ENCODE peak calls at places on chromosome X, in ten cellular contexts. One of them, this sample, is unnamed.

GRCh38 chrX:1403228-1403627 is 11.3 kb upstream of the SLC25A6 start:
- DNase-seq in endothelial cell of umbilical vein: no peak
- DNase-seq in transverse colon: no peak
- DNase-seq in IMR-90: no peak
- DNase-seq in GM12878: no peak
- DNase-seq in adrenal gland: no peak
- DNase-seq in suprapubic skin: peak; percentile 58
- DNase-seq in tibial nerve: no peak
- DNase-seq in Peyer's patch: no peak
- DNase-seq in uterus: no peak
- DNase-seq in this sample: no peak

GRCh38 chrX:115978068-115978467 is 192.5 kb upstream of the AGTR2 start:
- DNase-seq in endothelial cell of umbilical vein: no peak
- DNase-seq in transverse colon: no peak
- DNase-seq in IMR-90: no peak
- DNase-seq in GM12878: no peak
- DNase-seq in adrenal gland: no peak
- DNase-seq in suprapubic skin: no peak
- DNase-seq in tibial nerve: no peak
- DNase-seq in Peyer's patch: no peak
- DNase-seq in uterus: no peak
- DNase-seq in this sample: no peak

GRCh38 chrX:937391-937790 is 275.1 kb downstream of the CRLF2 start:
- DNase-seq in endothelial cell of umbilical vein: no peak
- DNase-seq in transverse colon: no peak
- DNase-seq in IMR-90: no peak
- DNase-seq in GM12878: no peak
- DNase-seq in adrenal gland: no peak
- DNase-seq in suprapubic skin: no peak
- DNase-seq in tibial nerve: no peak
- DNase-seq in Peyer's patch: peak; percentile 8
- DNase-seq in uterus: no peak
- DNase-seq in this sample: no peak

GRCh38 chrX:49155900-49156837 is 6.4 kb upstream of the MAGIX start:
- DNase-seq in endothelial cell of umbilical vein: peak; percentile 81
- DNase-seq in transverse colon: peak; percentile 92
- DNase-seq in IMR-90: peak; percentile 85
- DNase-seq in GM12878: no peak
- DNase-seq in adrenal gland: peak; percentile 91
- DNase-seq in suprapubic skin: peak; percentile 92
- DNase-seq in tibial nerve: peak; percentile 79
- DNase-seq in Peyer's patch: peak; percentile 85
- DNase-seq in uterus: peak; percentile 90
- DNase-seq in this sample: peak; percentile 49

GRCh38 chrX:109704563-109704962 is 28.5 kb downstream of the ACSL4 start:
- DNase-seq in endothelial cell of umbilical vein: no peak
- DNase-seq in transverse colon: no peak
- DNase-seq in IMR-90: no peak
- DNase-seq in GM12878: peak; percentile 27
- DNase-seq in adrenal gland: no peak
- DNase-seq in suprapubic skin: no peak
- DNase-seq in tibial nerve: no peak
- DNase-seq in Peyer's patch: no peak
- DNase-seq in uterus: no peak
- DNase-seq in this sample: no peak

GRCh38 chrX:132187451-132187850 is 31.8 kb downstream of the RAP2C start:
- DNase-seq in endothelial cell of umbilical vein: peak; percentile 73
- DNase-seq in transverse colon: no peak
- DNase-seq in IMR-90: no peak
- DNase-seq in GM12878: no peak
- DNase-seq in adrenal gland: no peak
- DNase-seq in suprapubic skin: no peak
- DNase-seq in tibial nerve: no peak
- DNase-seq in Peyer's patch: no peak
- DNase-seq in uterus: no peak
- DNase-seq in this sample: no peak

GRCh38 chrX:140439455-140439854 is 65.4 kb downstream of the SOX3 start:
- DNase-seq in endothelial cell of umbilical vein: no peak
- DNase-seq in transverse colon: no peak
- DNase-seq in IMR-90: no peak
- DNase-seq in GM12878: no peak
- DNase-seq in adrenal gland: no peak
- DNase-seq in suprapubic skin: no peak
- DNase-seq in tibial nerve: no peak
- DNase-seq in Peyer's patch: no peak
- DNase-seq in uterus: no peak
- DNase-seq in this sample: no peak

GRCh38 chrX:3232262-3232950 is 114.0 kb downstream of the MXRA5 start:
- DNase-seq in endothelial cell of umbilical vein: no peak
- DNase-seq in transverse colon: no peak
- DNase-seq in IMR-90: peak; percentile 6
- DNase-seq in GM12878: no peak
- DNase-seq in adrenal gland: no peak
- DNase-seq in suprapubic skin: no peak
- DNase-seq in tibial nerve: no peak
- DNase-seq in Peyer's patch: no peak
- DNase-seq in uterus: no peak
- DNase-seq in this sample: no peak

GRCh38 chrX:65924938-65925507 is 114.9 kb downstream of the VSIG4 start:
- DNase-seq in endothelial cell of umbilical vein: no peak
- DNase-seq in transverse colon: no peak
- DNase-seq in IMR-90: no peak
- DNase-seq in GM12878: no peak
- DNase-seq in adrenal gland: no peak
- DNase-seq in suprapubic skin: no peak
- DNase-seq in tibial nerve: no peak
- DNase-seq in Peyer's patch: no peak
- DNase-seq in uterus: no peak
- DNase-seq in this sample: no peak

GRCh38 chrX:3518870-3519269 is 172.4 kb upstream of the MXRA5 start:
- DNase-seq in endothelial cell of umbilical vein: no peak
- DNase-seq in transverse colon: peak; percentile 18
- DNase-seq in IMR-90: peak; percentile 92
- DNase-seq in GM12878: no peak
- DNase-seq in adrenal gland: peak; percentile 92
- DNase-seq in suprapubic skin: peak; percentile 72
- DNase-seq in tibial nerve: no peak
- DNase-seq in Peyer's patch: peak; percentile 16
- DNase-seq in uterus: peak; percentile 12
- DNase-seq in this sample: no peak

GRCh38 chrX:154412468-154412867 is 1.1 kb downstream of the TAFAZZIN start:
- DNase-seq in endothelial cell of umbilical vein: no peak
- DNase-seq in transverse colon: peak; percentile 54
- DNase-seq in IMR-90: no peak
- DNase-seq in GM12878: no peak
- DNase-seq in adrenal gland: no peak
- DNase-seq in suprapubic skin: peak; percentile 72
- DNase-seq in tibial nerve: no peak
- DNase-seq in Peyer's patch: peak; percentile 58
- DNase-seq in uterus: peak; percentile 51
- DNase-seq in this sample: no peak

DNA sequence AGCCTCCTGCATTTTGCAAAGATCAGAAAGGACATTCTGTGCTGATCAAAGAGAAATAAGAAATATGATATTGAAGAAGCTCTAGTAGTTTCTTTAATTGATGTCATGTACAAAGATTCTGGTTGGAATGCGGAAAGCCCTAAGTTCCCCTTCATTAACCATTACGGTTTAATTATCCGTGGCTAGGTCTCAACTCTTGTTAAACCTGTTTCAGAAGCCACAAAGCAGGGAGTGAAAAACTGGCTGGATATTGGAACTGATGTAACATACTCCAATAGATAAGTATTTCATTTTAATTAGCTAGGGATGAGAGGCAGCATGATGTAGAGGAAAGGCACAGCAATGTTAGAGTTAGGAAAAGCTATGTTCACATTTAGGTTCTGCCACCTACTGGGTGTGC is 55.7 kb downstream of the SPANXN3 start:
- DNase-seq in endothelial cell of umbilical vein: no peak
- DNase-seq in transverse colon: no peak
- DNase-seq in IMR-90: no peak
- DNase-seq in GM12878: no peak
- DNase-seq in adrenal gland: no peak
- DNase-seq in suprapubic skin: no peak
- DNase-seq in tibial nerve: no peak
- DNase-seq in Peyer's patch: no peak
- DNase-seq in uterus: no peak
- DNase-seq in this sample: no peak
- TF ChIP-seq POLR2A in endothelial cell of umbilical vein: no peak
- TF ChIP-seq POLR2A in transverse colon: no peak
- TF ChIP-seq POLR2A in IMR-90: no peak
- TF ChIP-seq POLR2A in GM12878: no peak
- TF ChIP-seq POLR2A in adrenal gland: no peak
- TF ChIP-seq POLR2A in suprapubic skin: no peak
- TF ChIP-seq POLR2A in tibial nerve: no peak
- TF ChIP-seq POLR2A in Peyer's patch: no peak
- TF ChIP-seq POLR2A in uterus: no peak
- TF ChIP-seq POLR2A in this sample: no peak

GRCh38 chrX:16119353-16120220 is 3.8 kb upstream of the GRPR start:
- DNase-seq in endothelial cell of umbilical vein: no peak
- DNase-seq in transverse colon: no peak
- DNase-seq in IMR-90: no peak
- DNase-seq in GM12878: peak; percentile 82
- DNase-seq in adrenal gland: no peak
- DNase-seq in suprapubic skin: no peak
- DNase-seq in tibial nerve: no peak
- DNase-seq in Peyer's patch: no peak
- DNase-seq in uterus: no peak
- DNase-seq in this sample: no peak
- H3K4me3 ChIP-seq in endothelial cell of umbilical vein: no peak overlapping the region
- H3K4me3 ChIP-seq in transverse colon: no peak overlapping the region
- H3K4me3 ChIP-seq in IMR-90: no peak overlapping the region
- H3K4me3 ChIP-seq in GM12878: peak overlapping the region; percentile 20
- H3K4me3 ChIP-seq in adrenal gland: no peak overlapping the region
- H3K4me3 ChIP-seq in suprapubic skin: no peak overlapping the region
- H3K4me3 ChIP-seq in tibial nerve: no peak overlapping the region
- H3K4me3 ChIP-seq in Peyer's patch: no peak overlapping the region
- H3K4me3 ChIP-seq in uterus: no peak overlapping the region
- H3K4me3 ChIP-seq in this sample: no peak overlapping the region

GRCh38 chrX:71532753-71533425 is at the start of gene OGT:
- DNase-seq in endothelial cell of umbilical vein: peak; percentile 93
- DNase-seq in transverse colon: peak; percentile 95
- DNase-seq in IMR-90: peak; percentile 97
- DNase-seq in GM12878: peak; percentile 79
- DNase-seq in adrenal gland: peak; percentile 95
- DNase-seq in suprapubic skin: peak; percentile 97
- DNase-seq in tibial nerve: peak; percentile 91
- DNase-seq in Peyer's patch: peak; percentile 93
- DNase-seq in uterus: peak; percentile 96
- DNase-seq in this sample: peak; percentile 80

GRCh38 chrX:71533514-71533849 is 578 bp downstream of the OGT start:
- DNase-seq in endothelial cell of umbilical vein: no peak
- DNase-seq in transverse colon: no peak
- DNase-seq in IMR-90: no peak
- DNase-seq in GM12878: no peak
- DNase-seq in adrenal gland: no peak
- DNase-seq in suprapubic skin: no peak
- DNase-seq in tibial nerve: no peak
- DNase-seq in Peyer's patch: no peak
- DNase-seq in uterus: no peak
- DNase-seq in this sample: no peak

GRCh38 chrX:71532078-71532752 is 689 bp upstream of the OGT start:
- DNase-seq in endothelial cell of umbilical vein: peak; percentile 69
- DNase-seq in transverse colon: peak; percentile 41
- DNase-seq in IMR-90: peak; percentile 66
- DNase-seq in GM12878: no peak
- DNase-seq in adrenal gland: peak; percentile 20
- DNase-seq in suprapubic skin: no peak
- DNase-seq in tibial nerve: peak; percentile 5
- DNase-seq in Peyer's patch: peak; percentile 43
- DNase-seq in uterus: no peak
- DNase-seq in this sample: no peak

GRCh38 chrX:71534773-71535544 is 2.1 kb downstream of the OGT start:
- DNase-seq in endothelial cell of umbilical vein: no peak
- DNase-seq in transverse colon: no peak
- DNase-seq in IMR-90: no peak
- DNase-seq in GM12878: no peak
- DNase-seq in adrenal gland: no peak
- DNase-seq in suprapubic skin: no peak
- DNase-seq in tibial nerve: no peak
- DNase-seq in Peyer's patch: no peak
- DNase-seq in uterus: no peak
- DNase-seq in this sample: no peak

DNA sequence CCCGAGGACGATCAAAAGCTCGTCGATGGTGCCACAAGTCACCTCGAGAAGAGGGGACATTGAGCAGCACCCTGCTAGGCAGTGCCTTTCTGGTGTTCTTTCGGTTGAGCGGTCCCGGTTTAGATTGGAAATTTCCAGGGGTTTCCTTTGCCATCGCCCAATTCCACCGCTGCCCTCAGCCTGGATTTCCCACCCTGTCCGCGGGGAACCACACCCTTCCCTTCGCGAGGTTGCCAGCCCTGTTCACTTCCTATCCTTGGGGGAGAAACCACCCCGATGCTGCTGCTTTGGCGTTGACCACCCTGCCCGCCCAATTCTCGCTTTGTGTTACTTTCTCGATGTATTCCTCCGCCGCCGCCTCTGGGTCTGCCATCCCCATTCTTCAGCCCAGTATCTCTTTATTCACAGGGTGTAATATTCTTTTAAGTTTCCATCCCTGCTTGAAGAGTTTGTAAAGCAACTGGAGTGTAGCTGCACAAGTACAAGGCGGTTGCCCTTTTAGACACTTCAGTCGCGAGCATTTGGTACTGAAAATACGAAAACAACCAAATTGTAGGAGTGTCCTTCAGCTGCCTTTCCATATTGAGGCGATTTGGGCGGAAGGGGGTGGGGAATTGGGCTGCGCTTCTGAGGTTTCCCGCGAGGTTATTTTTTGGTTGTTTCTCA is 1.1 kb downstream of the OGT start:
- DNase-seq in endothelial cell of umbilical vein: peak; percentile 52
- DNase-seq in transverse colon: peak; percentile 48
- DNase-seq in IMR-90: peak; percentile 32
- DNase-seq in GM12878: no peak
- DNase-seq in adrenal gland: peak; percentile 46
- DNase-seq in suprapubic skin: peak; percentile 75
- DNase-seq in tibial nerve: peak; percentile 30
- DNase-seq in Peyer's patch: peak; percentile 35
- DNase-seq in uterus: peak; percentile 37
- DNase-seq in this sample: no peak
- TF ChIP-seq POLR2A in endothelial cell of umbilical vein: no peak
- TF ChIP-seq POLR2A in transverse colon: peak; percentile 27
- TF ChIP-seq POLR2A in IMR-90: no peak
- TF ChIP-seq POLR2A in GM12878: peak; percentile 55
- TF ChIP-seq POLR2A in adrenal gland: peak; percentile 30
- TF ChIP-seq POLR2A in suprapubic skin: no peak
- TF ChIP-seq POLR2A in tibial nerve: peak; percentile 15
- TF ChIP-seq POLR2A in Peyer's patch: no peak
- TF ChIP-seq POLR2A in uterus: no peak
- TF ChIP-seq POLR2A in this sample: no peak

DNA sequence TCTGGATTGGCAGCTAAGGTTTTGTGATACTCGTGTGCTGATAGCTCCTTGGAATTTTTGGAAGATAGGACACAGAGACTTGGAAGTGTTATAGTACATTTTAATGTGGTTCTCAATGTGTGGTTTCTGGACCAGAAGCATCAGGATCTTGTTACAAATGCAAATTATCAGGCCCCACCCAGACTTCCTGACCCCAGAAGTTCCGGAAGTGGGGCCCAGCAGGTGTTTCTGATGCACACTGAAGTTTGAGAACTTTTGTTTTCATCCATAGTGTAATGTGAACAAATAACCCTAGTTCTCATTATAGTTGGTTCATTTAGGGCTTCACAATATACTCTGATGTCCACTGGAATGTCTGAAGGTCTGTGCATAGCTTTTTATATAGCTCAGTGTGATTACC is 49.6 kb downstream of the LAMP2 start:
- DNase-seq in endothelial cell of umbilical vein: no peak
- DNase-seq in transverse colon: peak; percentile 10
- DNase-seq in IMR-90: no peak
- DNase-seq in GM12878: no peak
- DNase-seq in adrenal gland: no peak
- DNase-seq in suprapubic skin: no peak
- DNase-seq in tibial nerve: no peak
- DNase-seq in Peyer's patch: peak; percentile 62
- DNase-seq in uterus: no peak
- DNase-seq in this sample: no peak
- H3K4me3 ChIP-seq in endothelial cell of umbilical vein: no peak overlapping the region
- H3K4me3 ChIP-seq in transverse colon: no peak overlapping the region
- H3K4me3 ChIP-seq in IMR-90: no peak overlapping the region
- H3K4me3 ChIP-seq in GM12878: no peak overlapping the region
- H3K4me3 ChIP-seq in adrenal gland: no peak overlapping the region
- H3K4me3 ChIP-seq in suprapubic skin: no peak overlapping the region
- H3K4me3 ChIP-seq in tibial nerve: no peak overlapping the region
- H3K4me3 ChIP-seq in Peyer's patch: no peak overlapping the region
- H3K4me3 ChIP-seq in uterus: no peak overlapping the region
- H3K4me3 ChIP-seq in this sample: no peak overlapping the region